ENCODE peak calls at places on chromosomes 6 and 20, in eight cellular contexts. Q is pancreas, R is IMR-90, P is adrenal gland, M is Panc1, J is tibial artery, G is lower lobe of right lung, I is left ventricle myocardium inferior. T is an unnamed sample. For H3K36me3, the result is how much of the 10 kb centered on the place peaks cover.

GRCh38 chr6:163417595-163417994 is 3.1 kb downstream of the QKI start:
- DNase-seq in Q (no peak), R (no peak), P (no peak), M (no peak), J (no peak), G (no peak), I (no peak), T (no peak)

GRCh38 chr6:152273002-152273401 is 364.2 kb downstream of the SYNE1 start:
- DNase-seq in Q (no peak), R (peak), P (no peak), M (no peak), J (peak), G (no peak), I (no peak), T (peak)

GRCh38 chr6:130517444-130517931 is 151.7 kb downstream of the TMEM200A start:
- DNase-seq in Q (no peak), R (peak), P (no peak), M (no peak), J (no peak), G (no peak), I (no peak), T (no peak)

GRCh38 chr20:47761478-47762047 is 23.7 kb downstream of the SULF2 start:
- DNase-seq in Q (no peak), R (no peak), P (no peak), M (no peak), J (no peak), G (no peak), I (no peak), T (no peak)

GRCh38 chr6:158830736-158831135 is 11.6 kb upstream of the EZR start:
- DNase-seq in Q (no peak), R (no peak), P (no peak), M (no peak), J (no peak), G (no peak), I (no peak), T (no peak)

GRCh38 chr6:142406131-142406530 is 104.3 kb downstream of the ADGRG6 start:
- DNase-seq in Q (peak), R (no peak), P (no peak), M (no peak), J (no peak), G (no peak), I (no peak), T (no peak)

GRCh38 chr6:157050537-157051280 is 272.6 kb downstream of the TMEM242 start:
- DNase-seq in Q (no peak), R (no peak), P (no peak), M (no peak), J (no peak), G (no peak), I (no peak), T (no peak)

GRCh38 chr20:33814238-33814712 is 3.1 kb downstream of the CHMP4B start:
- DNase-seq in Q (no peak), R (peak), P (no peak), M (no peak), J (no peak), G (no peak), I (no peak), T (no peak)

GRCh38 chr6:138370631-138371451 is 6.9 kb upstream of the SMIM28 start:
- DNase-seq in Q (no peak), R (no peak), P (no peak), M (no peak), J (no peak), G (no peak), I (no peak), T (no peak)

GRCh38 chr20:46851746-46852145 is 42.9 kb upstream of the EYA2 start:
- DNase-seq in Q (no peak), R (no peak), P (no peak), M (no peak), J (no peak), G (no peak), I (no peak), T (no peak)

GRCh38 chr20:39041067-39041466 is 78.9 kb downstream of the DHX35 start:
- DNase-seq in Q (no peak), R (no peak), P (no peak), M (no peak), J (no peak), G (no peak), I (no peak), T (no peak)

GRCh38 chr6:144104898-144105487 is 9.6 kb upstream of the SF3B5 start:
- DNase-seq in Q (no peak), R (peak), P (peak), M (peak), J (no peak), G (no peak), I (no peak), T (peak)

GRCh38 chr20:38117635-38118034 is 47.4 kb downstream of the TGM2 start:
- DNase-seq in Q (no peak), R (peak), P (no peak), M (no peak), J (no peak), G (no peak), I (no peak), T (peak)

GRCh38 chr6:73074175-73074574 is 151.1 kb downstream of the KHDC1L start:
- DNase-seq in Q (no peak), R (peak), P (no peak), M (peak), J (no peak), G (no peak), I (no peak), T (peak)

GRCh38 chr20:32465092-32465900 is 107.2 kb downstream of the ASXL1 start:
- DNase-seq in Q (peak), R (peak), P (peak), M (no peak), J (no peak), G (peak), I (peak), T (peak)

GRCh38 chr6:15243994-15244604 is 1.8 kb upstream of the JARID2 start:
- DNase-seq in Q (no peak), R (no peak), P (no peak), M (no peak), J (no peak), G (no peak), I (no peak), T (no peak)

GRCh38 chr6:135251416-135251815 is 70.3 kb downstream of the MYB start:
- DNase-seq in Q (no peak), R (no peak), P (no peak), M (no peak), J (no peak), G (no peak), I (no peak), T (no peak)

GRCh38 chr6:57252975-57253374 is 30.9 kb upstream of the RAB23 start:
- DNase-seq in Q (no peak), R (peak), P (no peak), M (no peak), J (no peak), G (no peak), I (no peak), T (no peak)

GRCh38 chr6:136751478-136751956 is 40.8 kb downstream of the MAP3K5 start:
- DNase-seq in Q (no peak), R (peak), P (no peak), M (no peak), J (no peak), G (no peak), I (no peak), T (no peak)

GRCh38 chr20:28616354-28616753 is 2641.1 kb upstream of the DEFB115 start:
- DNase-seq in Q (no peak), R (no peak), P (no peak), M (no peak), J (no peak), G (no peak), I (no peak), T (no peak)

GRCh38 chr6:46733410-46733809 is 1.8 kb downstream of the PLA2G7 start:
- DNase-seq in Q (no peak), R (no peak), P (no peak), M (no peak), J (no peak), G (no peak), I (no peak), T (no peak)

GRCh38 chr6:53107091-53107490 is 41.5 kb downstream of the GCM1 start:
- DNase-seq in Q (no peak), R (peak), P (no peak), M (no peak), J (no peak), G (no peak), I (no peak), T (no peak)

GRCh38 chr6:34867484-34867883 is 20.4 kb downstream of the TAF11 start:
- DNase-seq in Q (no peak), R (no peak), P (no peak), M (no peak), J (no peak), G (no peak), I (no peak), T (no peak)

GRCh38 chr20:50636601-50637539 is 54.5 kb downstream of the RIPOR3 start:
- DNase-seq in Q (no peak), R (peak), P (no peak), M (no peak), J (no peak), G (no peak), I (no peak), T (no peak)

GRCh38 chr20:25294459-25295385 is 46.8 kb downstream of the PYGB start:
- DNase-seq in Q (no peak), R (peak), P (no peak), M (no peak), J (peak), G (no peak), I (no peak), T (peak)

GRCh38 chr6:92810913-92811312 is 608.4 kb downstream of the EPHA7 start:
- DNase-seq in Q (peak), R (peak), P (no peak), M (peak), J (no peak), G (no peak), I (no peak), T (peak)

GRCh38 chr6:1262704-1263038 is 49.2 kb upstream of the FOXQ1 start:
- DNase-seq in Q (no peak), R (no peak), P (no peak), M (no peak), J (no peak), G (no peak), I (no peak), T (no peak)

GRCh38 chr6:33878541-33878940 is 74.7 kb upstream of the MLN start:
- DNase-seq in Q (no peak), R (no peak), P (no peak), M (no peak), J (no peak), G (no peak), I (no peak), T (no peak)

GRCh38 chr20:32490942-32491763 is 94.0 kb downstream of the NOL4L start:
- DNase-seq in Q (no peak), R (no peak), P (no peak), M (no peak), J (no peak), G (no peak), I (peak), T (no peak)

GRCh38 chr20:49447946-49448809 is 34.3 kb downstream of the KCNB1 start:
- DNase-seq in Q (no peak), R (no peak), P (no peak), M (no peak), J (peak), G (no peak), I (peak), T (no peak)

GRCh38 chr6:148242180-148242579 is 100.5 kb upstream of the SASH1 start:
- DNase-seq in Q (no peak), R (no peak), P (no peak), M (no peak), J (no peak), G (no peak), I (no peak), T (no peak)

GRCh38 chr6:45454008-45454911 is 76.5 kb upstream of the SUPT3H start:
- DNase-seq in Q (no peak), R (peak), P (no peak), M (peak), J (no peak), G (no peak), I (no peak), T (no peak)

GRCh38 chr6:75748743-75749538 is at the start of gene MYO6:
- DNase-seq in Q (peak), R (peak), P (peak), M (no peak), J (peak), G (peak), I (peak), T (peak)

GRCh38 chr6:147806697-147807096 is 298.2 kb downstream of the SAMD5 start:
- DNase-seq in Q (no peak), R (no peak), P (no peak), M (no peak), J (no peak), G (no peak), I (no peak), T (no peak)

GRCh38 chr6:116059713-116060571 is 749 bp downstream of the FRK start:
- DNase-seq in Q (peak), R (no peak), P (no peak), M (no peak), J (no peak), G (peak), I (no peak), T (no peak)

GRCh38 chr6:89468998-89469397 is 36.0 kb downstream of the ANKRD6 start:
- DNase-seq in Q (no peak), R (no peak), P (no peak), M (no peak), J (no peak), G (no peak), I (no peak), T (no peak)

DNA sequence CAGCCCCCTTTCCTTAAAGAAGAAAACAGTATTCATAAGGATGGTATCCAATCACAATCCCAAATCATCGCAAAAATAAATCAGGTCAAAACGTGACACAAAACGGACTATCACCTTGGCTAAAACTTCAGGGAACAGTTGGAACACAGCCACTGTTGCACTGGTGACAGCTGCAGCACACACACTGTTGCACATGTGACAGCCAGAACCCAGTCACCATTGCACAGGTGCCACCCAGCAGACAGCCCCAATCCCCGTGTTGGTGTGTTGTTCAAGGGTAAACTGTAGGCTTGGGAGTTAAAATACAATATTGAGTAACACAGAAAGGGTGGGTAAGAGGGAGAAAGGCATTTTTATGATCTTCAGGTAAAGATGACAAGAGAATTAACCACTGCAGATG is 15.8 kb downstream of the PSMB1 start:
- DNase-seq in Q (no peak), R (no peak), P (no peak), M (no peak), J (no peak), G (no peak), I (no peak), T (no peak)
- H3K36me3 ChIP-seq in Q (under half), R (under half), P (under half), M (half or more), J (half or more), G (half or more), I (half or more), T (half or more)

GRCh38 chr20:2331092-2331491 is 35.3 kb downstream of the TGM3 start:
- DNase-seq in Q (no peak), R (no peak), P (no peak), M (no peak), J (no peak), G (no peak), I (no peak), T (no peak)
- TF ChIP-seq CTCF in Q (no peak), R (no peak), P (no peak), M (no peak), J (no peak), G (no peak), I (no peak), T (no peak)

GRCh38 chr6:128882991-128883571 is at the start of gene LAMA2:
- DNase-seq in Q (peak), R (peak), P (peak), M (no peak), J (peak), G (peak), I (peak), T (peak)

GRCh38 chr6:128885381-128885780 is 2.4 kb downstream of the LAMA2 start:
- DNase-seq in Q (no peak), R (no peak), P (no peak), M (no peak), J (no peak), G (no peak), I (no peak), T (no peak)

GRCh38 chr6:128882560-128882959 is 378 bp upstream of the LAMA2 start:
- DNase-seq in Q (no peak), R (peak), P (no peak), M (no peak), J (no peak), G (no peak), I (no peak), T (no peak)
- H3K4me3 ChIP-seq in Q (no peak), R (peak), P (no peak), M (no peak), J (peak), G (peak), I (peak), T (peak)

GRCh38 chr6:160043784-160044183 is 74.9 kb downstream of the IGF2R start:
- DNase-seq in Q (no peak), R (no peak), P (no peak), M (no peak), J (no peak), G (no peak), I (no peak), T (no peak)

GRCh38 chr6:160042014-160042773 is 73.3 kb downstream of the IGF2R start:
- DNase-seq in Q (no peak), R (peak), P (no peak), M (no peak), J (no peak), G (no peak), I (no peak), T (peak)

GRCh38 chr6:160041608-160042007 is 72.7 kb downstream of the IGF2R start:
- DNase-seq in Q (peak), R (peak), P (peak), M (no peak), J (no peak), G (peak), I (peak), T (peak)

GRCh38 chr6:160040527-160041264 is 71.8 kb downstream of the IGF2R start:
- DNase-seq in Q (no peak), R (no peak), P (no peak), M (no peak), J (no peak), G (no peak), I (no peak), T (no peak)

GRCh38 chr6:160042788-160043301 is 74.0 kb downstream of the IGF2R start:
- DNase-seq in Q (no peak), R (peak), P (peak), M (peak), J (no peak), G (no peak), I (no peak), T (peak)
- H3K36me3 ChIP-seq in Q (under half), R (half or more), P (under half), M (under half), J (half or more), G (half or more), I (half or more), T (under half)

GRCh38 chr20:57693002-57693582 is 16.7 kb downstream of the PMEPA1 start:
- DNase-seq in Q (peak), R (no peak), P (no peak), M (no peak), J (no peak), G (peak), I (no peak), T (no peak)
- TF ChIP-seq CTCF in Q (no peak), R (no peak), P (no peak), M (no peak), J (no peak), G (peak), I (no peak), T (peak)

DNA sequence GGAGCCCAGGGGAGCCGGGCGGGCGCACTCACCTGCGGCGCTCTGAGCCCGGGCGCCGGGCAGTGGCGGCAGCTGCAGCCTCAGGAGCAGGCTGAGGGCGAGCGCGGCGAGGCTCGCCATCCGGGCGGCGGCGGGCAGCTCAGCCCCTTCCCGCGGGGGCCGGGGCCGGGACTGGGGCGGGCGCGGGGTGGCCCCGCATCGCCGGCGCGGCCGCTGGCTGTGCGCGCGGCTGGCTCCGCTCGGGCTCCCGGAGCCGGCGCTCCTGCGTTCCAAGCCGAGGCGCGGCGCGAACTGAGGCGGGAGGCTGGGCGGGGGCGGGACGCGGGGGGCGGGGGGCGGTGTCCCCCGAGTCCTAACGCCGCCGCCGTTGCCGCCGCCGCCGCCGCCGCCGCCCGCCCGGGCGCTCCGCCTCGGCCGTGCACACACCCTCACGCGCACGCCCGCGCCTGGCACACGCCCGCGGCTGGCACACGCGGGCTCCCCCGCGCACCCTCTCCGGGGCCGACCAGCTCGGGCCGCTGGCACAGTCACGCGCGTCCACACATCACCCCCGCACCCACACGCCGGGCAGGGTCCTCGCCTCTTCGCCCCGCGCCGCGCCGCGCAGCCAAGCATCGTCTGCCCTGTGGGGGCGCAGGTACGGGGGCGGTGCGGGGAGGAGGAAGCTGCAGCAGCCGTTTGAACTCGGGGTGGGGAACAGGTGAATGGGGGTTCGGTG is at the start of gene PTPRT:
- DNase-seq in Q (no peak), R (no peak), P (no peak), M (no peak), J (no peak), G (no peak), I (no peak), T (no peak)
- H3K4me3 ChIP-seq in Q (no peak), R (no peak), P (no peak), M (no peak), J (peak), G (peak), I (peak), T (no peak)

GRCh38 chr20:62809530-62810428 is 5.1 kb downstream of the OGFR start:
- DNase-seq in Q (no peak), R (no peak), P (no peak), M (no peak), J (no peak), G (no peak), I (no peak), T (no peak)

GRCh38 chr20:62806383-62807050 is 1.9 kb downstream of the OGFR start:
- DNase-seq in Q (no peak), R (no peak), P (no peak), M (no peak), J (no peak), G (no peak), I (no peak), T (no peak)

GRCh38 chr20:62808211-62808865 is 3.7 kb downstream of the OGFR start:
- DNase-seq in Q (peak), R (peak), P (no peak), M (no peak), J (peak), G (peak), I (peak), T (peak)

GRCh38 chr20:62805711-62806382 is 1.2 kb downstream of the OGFR start:
- DNase-seq in Q (no peak), R (no peak), P (peak), M (no peak), J (peak), G (peak), I (no peak), T (no peak)

GRCh38 chr20:62807444-62808210 is 3.0 kb downstream of the OGFR start:
- DNase-seq in Q (no peak), R (no peak), P (no peak), M (no peak), J (no peak), G (no peak), I (no peak), T (no peak)
- H3K36me3 ChIP-seq in Q (under half), R (under half), P (under half), M (under half), J (half or more), G (half or more), I (half or more), T (under half)

GRCh38 chr6:79646006-79646405 is 14.9 kb downstream of the SH3BGRL2 start:
- DNase-seq in Q (no peak), R (no peak), P (no peak), M (no peak), J (no peak), G (no peak), I (no peak), T (no peak)
- TF ChIP-seq CTCF in Q (no peak), R (no peak), P (no peak), M (peak), J (no peak), G (peak), I (peak), T (peak)